ENCODE peak calls at places on chromosomes 2 and 18, in five cellular contexts. T is uterus, K is Karpas-422, H is A549, V is right lobe of liver. M is an unnamed sample.

GRCh38 chr2:46554381-46554780 is 75.0 kb downstream of the TMEM247 start:
- DNase-seq in T (no peak), K (no peak), H (no peak), V (no peak), M (no peak)

GRCh38 chr2:235432741-235433520 is 60.9 kb upstream of the AGAP1 start:
- DNase-seq in T (peak), V (no peak), K (no peak), H (no peak), M (no peak)

GRCh38 chr2:30315391-30316055 is 84.2 kb downstream of the LBH start:
- DNase-seq in V (no peak), H (no peak), T (no peak), K (no peak), M (no peak)

GRCh38 chr18:52670903-52671302 is 330.9 kb downstream of the DCC start:
- DNase-seq in H (peak), V (no peak), T (no peak), K (peak), M (no peak)

GRCh38 chr2:226411727-226412360 is 387.8 kb downstream of the IRS1 start:
- DNase-seq in K (no peak), H (peak), T (no peak), V (no peak), M (no peak)

GRCh38 chr18:28331551-28331950 is 154.6 kb upstream of the CDH2 start:
- DNase-seq in T (no peak), K (no peak), V (no peak), H (no peak), M (no peak)

GRCh38 chr2:199228887-199229819 is 228.6 kb downstream of the SATB2 start:
- DNase-seq in K (no peak), T (no peak), H (peak), V (no peak), M (no peak)

GRCh38 chr2:95061601-95062183 is 36.2 kb downstream of the MAL start:
- DNase-seq in T (no peak), H (no peak), V (no peak), K (no peak), M (peak)

GRCh38 chr18:54983041-54983686 is 23.9 kb upstream of the CCDC68 start:
- DNase-seq in V (no peak), T (no peak), K (peak), H (peak), M (no peak)

GRCh38 chr2:129160879-129161278 is 818.6 kb upstream of the RAB6C start:
- DNase-seq in K (no peak), H (no peak), V (no peak), T (no peak), M (no peak)

GRCh38 chr2:159711562-159712193 is 628 bp upstream of the MARCHF7 start:
- DNase-seq in V (no peak), H (no peak), T (no peak), K (peak), M (no peak)

GRCh38 chr2:10375570-10376266 is 72.4 kb downstream of the ODC1 start:
- DNase-seq in H (no peak), T (no peak), K (peak), V (no peak), M (no peak)

GRCh38 chr2:46493241-46493970 is 14.0 kb downstream of the TMEM247 start:
- DNase-seq in K (no peak), T (no peak), H (peak), V (no peak), M (no peak)

GRCh38 chr2:120546077-120546864 is 189.4 kb upstream of the GLI2 start:
- DNase-seq in V (peak), K (no peak), H (no peak), T (peak), M (no peak)

GRCh38 chr2:226461981-226462380 is 337.6 kb downstream of the IRS1 start:
- DNase-seq in K (no peak), H (no peak), T (no peak), V (no peak), M (no peak)

GRCh38 chr2:170282851-170283250 is 104.9 kb downstream of the MYO3B start:
- DNase-seq in K (no peak), H (no peak), T (no peak), V (no peak), M (no peak)

GRCh38 chr2:39696838-39697237 is 31.1 kb downstream of the TMEM178A start:
- DNase-seq in K (peak), V (no peak), H (peak), T (no peak), M (no peak)

GRCh38 chr2:240123821-240124650 is 12.1 kb downstream of the COPS9 start:
- DNase-seq in H (no peak), V (no peak), T (no peak), K (no peak), M (peak)

GRCh38 chr2:197354169-197354558 is 43.6 kb upstream of the ANKRD44 start:
- DNase-seq in H (no peak), V (no peak), T (no peak), K (no peak), M (no peak)

GRCh38 chr2:1714291-1715064 is 29.8 kb downstream of the PXDN start:
- DNase-seq in T (no peak), K (no peak), H (no peak), V (no peak), M (no peak)

DNA sequence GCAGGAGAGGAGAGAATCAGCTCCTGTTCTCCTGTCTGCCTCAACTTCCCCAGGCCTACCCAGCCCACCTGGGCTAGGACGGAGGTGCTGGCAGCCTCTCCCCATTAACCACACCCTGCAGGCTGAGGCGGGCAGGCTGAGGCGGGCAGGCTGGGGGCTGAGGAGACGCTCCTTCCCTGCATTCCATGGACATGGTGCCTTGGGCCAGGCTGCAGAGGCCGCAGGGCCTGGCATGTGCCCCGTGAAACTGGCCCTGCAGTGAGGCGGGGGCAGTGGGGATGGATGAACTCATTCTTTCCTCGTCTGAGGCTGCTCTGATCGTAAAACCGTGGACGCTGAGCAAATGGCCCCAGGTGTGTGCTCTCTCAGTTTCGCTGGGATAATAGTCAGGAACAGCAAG is 84.7 kb upstream of the LAPTM4A start:
- DNase-seq in T (no peak), K (no peak), V (no peak), H (no peak), M (no peak)
- H3K27ac ChIP-seq in T (no peak), K (no peak), V (no peak), H (peak), M (no peak)

GRCh38 chr2:200430017-200430416 is 79.9 kb downstream of the KCTD18 start:
- DNase-seq in T (no peak), K (no peak), V (no peak), H (no peak), M (no peak)
- H3K27ac ChIP-seq in T (no peak), K (no peak), V (no peak), H (no peak), M (no peak)

GRCh38 chr2:18518116-18519111 is 42.0 kb downstream of the RDH14 start:
- DNase-seq in V (no peak), H (no peak), K (no peak), T (no peak), M (no peak)
- H3K27ac ChIP-seq in V (no peak), H (no peak), K (no peak), T (peak), M (no peak)

DNA sequence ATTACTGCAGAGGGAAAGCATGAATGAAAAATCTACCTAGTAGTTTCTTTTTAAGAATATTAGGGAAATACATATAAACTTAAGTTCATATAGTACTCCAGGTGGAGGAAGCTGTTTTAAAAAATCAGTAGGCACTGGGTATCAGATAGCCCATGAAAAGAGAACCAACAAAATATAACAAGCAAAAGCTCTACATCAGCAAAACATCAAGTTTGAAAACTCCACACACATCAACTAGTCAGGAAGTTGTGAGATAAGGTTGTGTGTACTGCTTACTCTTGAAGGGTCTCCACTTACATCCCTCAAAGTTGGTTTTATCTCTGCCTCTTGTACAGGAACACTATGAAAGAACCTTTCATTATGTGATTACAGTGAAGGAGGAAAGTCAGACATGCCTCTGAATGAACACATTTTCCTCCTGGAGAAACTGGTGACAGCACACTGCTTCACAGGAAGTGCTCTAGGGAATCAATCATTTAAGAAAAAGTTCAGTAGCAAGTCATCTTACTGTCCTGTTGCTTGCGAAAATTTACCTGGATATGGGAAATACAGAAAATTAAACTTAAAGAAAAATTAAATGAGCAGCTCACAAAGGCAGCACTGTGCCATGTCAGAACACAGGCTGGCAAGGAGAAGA is 57.7 kb downstream of the THADA start:
- DNase-seq in K (no peak), T (no peak), V (no peak), H (no peak), M (no peak)
- H3K27ac ChIP-seq in K (no peak), T (peak), V (peak), H (peak), M (peak)

GRCh38 chr2:23531881-23532280 is 146.9 kb downstream of the KLHL29 start:
- DNase-seq in K (no peak), H (no peak), V (no peak), T (no peak), M (no peak)
- H3K27ac ChIP-seq in K (no peak), H (no peak), V (no peak), T (peak), M (no peak)

GRCh38 chr2:166126014-166126639 is 1.7 kb downstream of the SCN1A start:
- DNase-seq in H (no peak), K (no peak), T (no peak), V (no peak), M (peak)
- H3K27ac ChIP-seq in H (no peak), K (no peak), T (no peak), V (no peak), M (peak)

DNA sequence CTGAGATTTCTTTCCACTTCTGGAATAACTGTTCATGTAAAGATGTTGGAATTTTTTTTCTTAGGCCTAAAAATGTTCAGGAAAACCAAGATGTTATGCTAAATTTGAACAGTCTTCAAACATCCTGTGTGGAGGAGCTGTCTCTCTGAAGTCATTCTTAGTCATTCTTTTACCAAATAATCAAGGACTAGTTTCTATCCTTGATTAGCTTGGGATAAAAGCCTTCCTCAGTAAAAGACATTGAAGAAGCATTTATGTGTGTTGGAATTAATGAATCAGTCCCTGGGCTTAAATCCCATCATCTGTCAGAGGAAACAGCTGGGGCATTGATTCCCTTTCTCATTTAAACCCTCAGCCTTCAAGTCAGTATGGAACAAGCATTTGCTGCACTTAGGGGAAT is 300.1 kb upstream of the NXPH2 start:
- DNase-seq in T (no peak), K (no peak), V (no peak), H (no peak), M (no peak)
- H3K27ac ChIP-seq in T (no peak), K (no peak), V (no peak), H (no peak), M (no peak)